ENCODE peak calls at places on chromosomes 2 and 18, in four cellular contexts. S is AG04450, F is heart right ventricle, I is aorta. D is an unnamed sample. For H3K27me3, the result is how much of the 10 kb centered on the place peaks cover.

GRCh38 chr2:190607014-190607597 is 41.8 kb upstream of the NAB1 start:
- DNase-seq in S (peak), I (no peak), F (no peak), D (no peak)

GRCh38 chr2:12716250-12717190 is at the start of gene TRIB2:
- DNase-seq in F (peak), S (peak), I (peak), D (peak)

GRCh38 chr2:134202361-134202760 is 51.5 kb upstream of the MGAT5 start:
- DNase-seq in I (no peak), F (no peak), S (no peak), D (no peak)

GRCh38 chr2:99615247-99615771 is 125.5 kb upstream of the REV1 start:
- DNase-seq in I (no peak), F (no peak), S (no peak), D (peak)

GRCh38 chr2:52880872-52881271 is 886.7 kb upstream of the CHAC2 start:
- DNase-seq in F (no peak), I (no peak), S (no peak), D (no peak)

GRCh38 chr2:172702451-172702850 is 33.2 kb upstream of the RAPGEF4 start:
- DNase-seq in I (no peak), F (no peak), S (no peak), D (no peak)

GRCh38 chr2:174631009-174631981 is 33.7 kb upstream of the WIPF1 start:
- DNase-seq in S (peak), I (no peak), F (no peak), D (no peak)

GRCh38 chr2:17538844-17539554 is 1.5 kb upstream of the VSNL1 start:
- DNase-seq in I (peak), F (peak), S (no peak), D (peak)

GRCh38 chr2:203908344-203909185 is 28.0 kb upstream of the ICOS start:
- DNase-seq in I (no peak), S (no peak), F (no peak), D (peak)

GRCh38 chr2:73085691-73086090 is 14.2 kb upstream of the SFXN5 start:
- DNase-seq in S (peak), F (peak), I (peak), D (peak)

GRCh38 chr2:84202166-84202565 is 256.9 kb downstream of the SUCLG1 start:
- DNase-seq in F (no peak), I (no peak), S (no peak), D (no peak)

GRCh38 chr2:100339823-100340222 is 17.5 kb upstream of the LONRF2 start:
- DNase-seq in I (no peak), F (no peak), S (no peak), D (no peak)

GRCh38 chr2:38736035-38736320 is 15.2 kb downstream of the SRSF7 start:
- DNase-seq in F (no peak), S (no peak), I (peak), D (no peak)

GRCh38 chr18:74476154-74476553 is 19.0 kb upstream of the DIPK1C start:
- DNase-seq in I (no peak), S (no peak), F (peak), D (no peak)

GRCh38 chr2:239433777-239434396 is 33.1 kb upstream of the HDAC4 start:
- DNase-seq in S (no peak), I (no peak), F (no peak), D (no peak)

GRCh38 chr18:23943903-23944624 is 70.5 kb upstream of the TTC39C start:
- DNase-seq in I (no peak), F (no peak), S (peak), D (no peak)

GRCh38 chr2:8412082-8412481 is 269.8 kb upstream of the ID2 start:
- DNase-seq in I (no peak), S (no peak), F (no peak), D (no peak)
- H3K27ac ChIP-seq in I (no peak), S (no peak), F (peak), D (peak)

DNA sequence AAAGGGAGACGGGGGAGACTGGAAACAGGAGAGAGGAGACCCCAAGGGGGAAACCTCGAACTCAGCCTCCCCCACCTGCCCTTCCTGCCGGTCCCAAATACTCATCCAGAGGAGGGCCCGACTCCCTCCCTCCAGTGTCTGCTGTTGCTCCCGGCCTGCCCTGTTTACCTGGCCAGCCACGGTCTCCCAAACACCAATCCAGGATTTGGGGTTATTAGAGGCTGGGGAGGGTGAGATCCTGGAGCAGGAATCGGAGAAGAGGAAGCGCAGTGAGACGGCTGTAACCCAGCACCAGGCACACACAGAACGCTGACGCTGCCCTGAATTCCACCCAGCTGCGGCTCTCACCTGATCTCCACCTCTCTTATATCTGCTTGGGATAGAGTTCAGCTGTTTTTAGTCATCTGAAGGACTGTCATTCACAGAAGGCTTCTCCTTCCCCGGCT is 213.0 kb downstream of the TNS1 start:
- DNase-seq in I (no peak), S (no peak), F (no peak), D (no peak)
- H3K4me3 ChIP-seq in I (no peak), S (no peak), F (peak), D (no peak)

GRCh38 chr18:22204996-22205395 is 35.6 kb downstream of the GATA6 start:
- DNase-seq in F (no peak), I (no peak), S (no peak), D (no peak)
- H3K27me3 ChIP-seq in F (under half), I (under half), S (under half), D (under half)

GRCh38 chr2:186575302-186575701 is 14.6 kb upstream of the ITGAV start:
- DNase-seq in I (no peak), S (peak), F (no peak), D (peak)
- H3K27ac ChIP-seq in I (no peak), S (no peak), F (no peak), D (no peak)

GRCh38 chr18:48832961-48833700 is 117.6 kb downstream of the SMAD7 start:
- DNase-seq in F (no peak), I (peak), S (no peak), D (peak)

GRCh38 chr18:48835745-48836191 is 115.0 kb downstream of the SMAD7 start:
- DNase-seq in I (peak), S (no peak), F (no peak), D (peak)

GRCh38 chr18:48835119-48835518 is 115.6 kb downstream of the SMAD7 start:
- DNase-seq in I (peak), S (no peak), F (no peak), D (peak)

GRCh38 chr18:48833701-48834394 is 116.9 kb downstream of the SMAD7 start:
- DNase-seq in I (peak), F (no peak), S (no peak), D (peak)

DNA sequence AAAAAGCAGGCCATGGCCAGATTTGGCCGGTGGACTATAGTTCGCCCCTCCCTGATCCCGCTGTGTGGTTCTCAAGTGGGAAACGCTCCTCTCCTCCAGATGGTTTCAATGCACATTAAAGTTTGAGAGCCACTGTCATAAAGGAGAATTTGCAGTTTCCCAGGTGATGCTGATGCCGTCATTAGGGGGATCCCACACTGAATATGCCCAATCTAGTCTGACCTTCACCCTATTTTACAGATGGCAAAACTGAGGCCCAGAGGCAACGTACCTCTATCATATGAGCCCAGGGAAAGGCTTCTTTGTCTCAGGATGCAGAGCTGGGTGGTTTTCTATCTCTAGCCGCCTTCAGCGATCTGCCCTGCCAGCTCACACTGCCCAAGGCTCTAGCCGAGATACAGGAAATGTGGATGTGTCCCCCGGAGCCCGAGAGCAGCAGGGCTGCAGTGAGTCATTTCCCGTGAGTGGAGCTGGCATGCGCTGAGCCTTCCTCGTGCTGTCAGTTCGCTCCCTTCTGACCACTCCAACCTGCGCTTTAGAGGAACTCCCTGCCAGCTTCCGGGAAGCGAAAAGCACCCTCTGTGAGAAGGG is 116.2 kb downstream of the SMAD7 start:
- DNase-seq in I (peak), F (peak), S (peak), D (peak)
- H3K4me3 ChIP-seq in I (no peak), F (no peak), S (peak), D (no peak)

DNA sequence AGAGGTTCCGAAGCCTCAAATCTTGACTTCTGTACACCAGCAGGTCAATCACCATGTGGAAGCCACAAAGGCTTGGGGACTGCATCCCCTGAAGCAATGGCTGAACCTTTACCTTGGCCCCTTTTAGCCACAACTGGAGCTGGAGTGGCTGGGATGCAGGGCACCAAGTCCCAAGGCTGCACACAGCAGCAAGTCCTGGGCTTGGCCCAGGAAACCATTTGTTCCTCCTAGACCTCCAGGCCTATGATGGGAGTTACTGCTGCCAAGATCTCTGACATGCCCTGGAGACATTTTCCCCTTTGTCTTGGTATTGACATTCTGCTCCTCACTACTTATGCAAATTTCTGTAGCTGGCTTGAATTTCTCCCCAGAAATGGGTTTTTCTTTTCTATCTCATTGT is 285.9 kb downstream of the ASXL3 start:
- DNase-seq in S (no peak), I (no peak), F (no peak), D (no peak)
- H3K27me3 ChIP-seq in S (under half), I (under half), F (under half), D (under half)